ENCODE peak calls at places on chromosomes 16 and 17, in four cellular contexts. N is IMR-90, O is GM12878, E is K562. C is an unnamed sample.

GRCh38 chr16:680967-681745 is 946 bp downstream of the STUB1 start:
- DNase-seq in N (peak), O (no peak), E (no peak), C (peak)

GRCh38 chr17:731943-732787 is at the start of gene TLCD3A:
- DNase-seq in N (peak), O (no peak), E (peak), C (no peak)

GRCh38 chr16:50900391-50900942 is 158.6 kb downstream of the CYLD start:
- DNase-seq in N (no peak), O (no peak), E (no peak), C (no peak)

GRCh38 chr17:78374631-78375274 is 3.7 kb upstream of the PGS1 start:
- DNase-seq in N (peak), O (no peak), E (no peak), C (peak)

GRCh38 chr17:75854111-75854748 is 905 bp downstream of the WBP2 start:
- DNase-seq in N (peak), O (no peak), E (no peak), C (no peak)

GRCh38 chr17:50604470-50604869 is 30.2 kb upstream of the ABCC3 start:
- DNase-seq in N (peak), O (no peak), E (no peak), C (no peak)

GRCh38 chr17:56514264-56514663 is 79.2 kb upstream of the NOG start:
- DNase-seq in N (no peak), O (no peak), E (no peak), C (no peak)

GRCh38 chr17:50916026-50916707 is 50.0 kb upstream of the TOB1 start:
- DNase-seq in N (peak), O (no peak), E (peak), C (no peak)

GRCh38 chr17:4130715-4131114 is 12.1 kb downstream of the ZZEF1 start:
- DNase-seq in N (peak), O (no peak), E (peak), C (no peak)

GRCh38 chr17:75765981-75766380 is 989 bp upstream of the GALK1 start:
- DNase-seq in N (no peak), O (no peak), E (no peak), C (no peak)

GRCh38 chr16:76577003-76577402 is 299.8 kb downstream of the CNTNAP4 start:
- DNase-seq in N (no peak), O (peak), E (no peak), C (no peak)

GRCh38 chr16:65195998-65196397 is 74.1 kb upstream of the CDH11 start:
- DNase-seq in N (peak), O (no peak), E (no peak), C (no peak)

GRCh38 chr16:57903656-57904055 is 67.3 kb downstream of the CNGB1 start:
- DNase-seq in N (no peak), O (no peak), E (no peak), C (no peak)

GRCh38 chr17:6603746-6604325 is 36.7 kb downstream of the KIAA0753 start:
- DNase-seq in N (peak), O (no peak), E (no peak), C (no peak)

GRCh38 chr17:6610011-6610410 is 30.5 kb downstream of the KIAA0753 start:
- DNase-seq in N (peak), O (no peak), E (no peak), C (no peak)

GRCh38 chr17:6605142-6605541 is 35.4 kb downstream of the KIAA0753 start:
- DNase-seq in N (no peak), O (no peak), E (no peak), C (no peak)

GRCh38 chr17:6611231-6611630 is 29.3 kb downstream of the KIAA0753 start:
- DNase-seq in N (no peak), O (no peak), E (no peak), C (no peak)

DNA sequence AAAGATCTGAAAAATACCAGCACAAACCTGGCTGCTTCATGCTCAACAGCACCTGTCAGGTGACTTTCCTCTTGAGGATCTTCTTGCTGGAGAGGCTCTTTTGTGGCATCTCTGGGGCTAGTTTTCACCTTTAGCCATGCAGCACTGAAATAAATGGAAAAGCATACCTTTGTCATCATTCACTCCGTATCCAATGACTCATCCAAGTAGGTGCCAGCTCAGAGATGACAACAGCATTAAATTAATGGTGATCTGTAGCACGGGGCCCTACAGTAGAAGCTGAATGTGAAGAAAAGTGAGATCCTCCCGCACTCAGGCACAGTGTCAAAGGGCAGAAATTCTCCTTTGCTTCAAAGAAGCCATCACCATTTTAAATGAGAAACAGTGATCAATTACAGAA is 32.2 kb downstream of the KIAA0753 start:
- DNase-seq in N (peak), O (no peak), E (no peak), C (no peak)
- TF ChIP-seq CHD1 in N (no peak), O (no peak), E (no peak), C (no peak)

DNA sequence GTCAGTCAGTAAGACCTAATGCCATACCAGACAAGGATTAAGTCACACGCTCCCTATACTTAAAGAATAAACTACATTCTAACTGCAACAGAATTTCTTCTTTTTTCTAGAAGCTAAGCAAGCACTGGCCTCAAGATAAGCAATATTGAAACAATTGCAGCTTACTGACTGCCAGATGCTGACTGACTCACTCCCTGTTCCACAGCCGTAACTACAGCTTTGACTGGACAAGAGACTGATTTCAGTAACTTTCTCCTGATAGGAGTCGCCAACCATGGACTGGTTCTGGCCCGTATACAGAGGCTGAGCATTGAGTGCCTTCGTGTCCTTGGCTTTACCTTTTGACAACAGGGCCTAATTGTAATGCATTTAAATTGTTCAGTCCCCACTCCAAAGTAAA is 67.9 kb downstream of the TRIM37 start:
- DNase-seq in N (peak), O (no peak), E (no peak), C (no peak)
- TF ChIP-seq CHD1 in N (no peak), O (no peak), E (no peak), C (no peak)

DNA sequence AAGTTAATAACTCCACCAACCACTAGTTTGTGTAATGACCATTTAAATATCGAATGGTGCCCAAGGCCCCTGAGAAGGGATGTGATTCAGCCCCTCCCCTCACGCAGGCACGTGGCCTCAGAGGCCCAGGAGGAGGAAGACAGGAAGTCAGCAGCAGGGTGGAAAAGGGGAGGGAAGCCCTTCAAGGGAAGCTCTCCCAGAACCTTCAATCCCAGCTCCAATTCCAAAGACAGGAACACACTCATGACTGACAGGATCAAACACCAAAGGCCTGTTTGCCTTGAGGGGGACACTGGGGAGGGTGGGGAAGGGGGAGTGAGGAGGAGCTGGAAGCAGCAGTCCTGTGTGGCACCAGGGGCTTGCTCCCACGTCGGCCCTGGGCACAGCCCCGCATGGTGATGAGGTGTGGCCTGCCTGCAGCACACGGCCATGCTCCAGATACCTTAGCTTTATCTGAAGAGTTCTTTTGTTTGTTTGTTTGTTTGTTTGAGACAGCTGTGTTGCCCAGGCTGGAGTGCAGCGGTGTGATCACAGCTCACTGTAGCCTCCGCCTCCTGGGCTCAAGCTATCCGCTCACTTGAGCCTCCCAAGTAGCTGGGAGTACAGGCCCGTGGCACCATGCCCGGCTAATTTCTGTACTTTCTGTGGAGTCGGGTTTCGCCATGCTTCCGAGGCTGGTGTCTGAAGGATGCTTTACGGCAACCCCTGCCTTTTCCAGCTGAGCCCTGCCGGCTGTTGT is 105.0 kb downstream of the ZNF778 start:
- DNase-seq in N (peak), O (no peak), E (peak), C (no peak)
- TF ChIP-seq CHD1 in N (no peak), O (no peak), E (no peak), C (no peak)

GRCh38 chr16:14004719-14005315 is 66.3 kb upstream of the MRTFB start:
- DNase-seq in N (no peak), O (no peak), E (no peak), C (no peak)

GRCh38 chr16:14004031-14004718 is 66.9 kb upstream of the MRTFB start:
- DNase-seq in N (no peak), O (no peak), E (no peak), C (no peak)

GRCh38 chr16:14002416-14002815 is 68.7 kb upstream of the MRTFB start:
- DNase-seq in N (no peak), O (no peak), E (no peak), C (no peak)

GRCh38 chr16:14001521-14001920 is 69.6 kb upstream of the MRTFB start:
- DNase-seq in N (no peak), O (no peak), E (no peak), C (no peak)

GRCh38 chr16:14003119-14003570 is 68.0 kb upstream of the MRTFB start:
- DNase-seq in N (peak), O (no peak), E (peak), C (peak)
- TF ChIP-seq CHD1 in N (no peak), O (no peak), E (no peak), C (no peak)

GRCh38 chr16:81624718-81625543 is 154.2 kb upstream of the PLCG2 start:
- DNase-seq in N (no peak), O (no peak), E (peak), C (no peak)

GRCh38 chr16:81627729-81628128 is 151.4 kb upstream of the PLCG2 start:
- DNase-seq in N (no peak), O (no peak), E (no peak), C (no peak)

GRCh38 chr16:81626181-81626674 is 152.9 kb upstream of the PLCG2 start:
- DNase-seq in N (peak), O (no peak), E (no peak), C (no peak)

GRCh38 chr16:81625544-81626152 is 153.4 kb upstream of the PLCG2 start:
- DNase-seq in N (peak), O (no peak), E (peak), C (no peak)

GRCh38 chr16:81627024-81627423 is 152.1 kb upstream of the PLCG2 start:
- DNase-seq in N (peak), O (no peak), E (no peak), C (no peak)
- TF ChIP-seq CHD1 in N (no peak), O (no peak), E (no peak), C (no peak)

GRCh38 chr17:6910987-6911603 is 79.6 kb upstream of the TEKT1 start:
- DNase-seq in N (peak), O (no peak), E (peak), C (no peak)

GRCh38 chr17:6913608-6914443 is 82.0 kb upstream of the ALOX12 start:
- DNase-seq in N (peak), O (no peak), E (peak), C (peak)

GRCh38 chr17:6912110-6913051 is 80.9 kb upstream of the TEKT1 start:
- DNase-seq in N (no peak), O (no peak), E (no peak), C (no peak)

GRCh38 chr17:6915620-6916019 is 80.2 kb upstream of the ALOX12 start:
- DNase-seq in N (no peak), O (no peak), E (peak), C (no peak)

DNA sequence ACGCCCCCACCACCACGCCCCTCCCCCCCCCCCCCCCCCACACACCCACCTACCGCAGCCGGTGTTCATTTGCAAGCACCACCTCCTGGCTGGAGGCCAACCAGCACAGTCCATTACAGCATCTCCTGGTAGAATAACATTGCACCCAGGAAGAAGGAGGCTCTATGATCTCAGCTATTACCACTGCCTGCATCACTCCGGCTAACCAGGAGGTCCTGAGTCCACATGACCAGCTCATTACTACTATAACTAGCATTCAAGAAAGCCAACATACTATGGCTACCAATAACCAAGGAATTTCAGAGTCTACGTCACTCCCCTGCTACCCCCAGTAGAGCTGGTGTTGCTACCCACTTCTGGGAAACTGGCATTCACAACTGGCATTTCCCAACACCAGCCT is 81.1 kb upstream of the ALOX12 start:
- DNase-seq in N (peak), O (no peak), E (peak), C (no peak)
- TF ChIP-seq CHD1 in N (no peak), O (no peak), E (no peak), C (no peak)

DNA sequence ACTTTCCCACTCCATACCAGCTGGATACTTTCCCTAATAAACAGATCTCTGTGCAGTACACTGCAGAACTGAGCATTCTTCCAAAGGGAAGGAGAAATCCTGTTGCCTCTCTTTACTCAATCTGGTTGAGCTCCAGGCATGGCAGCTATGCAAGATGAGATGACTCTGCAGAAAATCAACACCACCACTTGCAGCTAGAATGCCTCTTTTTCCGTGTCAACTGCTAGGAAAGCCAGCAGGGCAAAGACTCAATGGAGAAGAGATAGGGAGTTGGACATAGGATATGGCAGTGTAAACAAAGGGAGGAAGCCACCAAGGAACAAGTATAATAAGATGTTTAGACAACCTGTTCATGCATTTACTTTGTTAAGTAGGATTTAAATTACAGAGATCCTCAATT is 40.4 kb upstream of the CORO6 start:
- DNase-seq in N (peak), O (no peak), E (no peak), C (no peak)
- TF ChIP-seq CHD1 in N (no peak), O (no peak), E (no peak), C (no peak)

GRCh38 chr17:79655672-79656290 is 44.9 kb upstream of the RBFOX3 start:
- DNase-seq in N (no peak), O (no peak), E (no peak), C (no peak)
- TF ChIP-seq CHD1 in N (no peak), O (no peak), E (no peak), C (no peak)

GRCh38 chr17:45170976-45171337 is 9.3 kb downstream of the HEXIM2 start:
- DNase-seq in N (peak), O (no peak), E (no peak), C (no peak)

GRCh38 chr17:45171338-45172231 is 9.9 kb downstream of the HEXIM2 start:
- DNase-seq in N (no peak), O (no peak), E (peak), C (no peak)

GRCh38 chr17:45172232-45172540 is 10.5 kb downstream of the HEXIM2 start:
- DNase-seq in N (no peak), O (no peak), E (no peak), C (peak)

GRCh38 chr17:45170280-45170975 is 8.8 kb downstream of the HEXIM2 start:
- DNase-seq in N (no peak), O (no peak), E (no peak), C (no peak)

DNA sequence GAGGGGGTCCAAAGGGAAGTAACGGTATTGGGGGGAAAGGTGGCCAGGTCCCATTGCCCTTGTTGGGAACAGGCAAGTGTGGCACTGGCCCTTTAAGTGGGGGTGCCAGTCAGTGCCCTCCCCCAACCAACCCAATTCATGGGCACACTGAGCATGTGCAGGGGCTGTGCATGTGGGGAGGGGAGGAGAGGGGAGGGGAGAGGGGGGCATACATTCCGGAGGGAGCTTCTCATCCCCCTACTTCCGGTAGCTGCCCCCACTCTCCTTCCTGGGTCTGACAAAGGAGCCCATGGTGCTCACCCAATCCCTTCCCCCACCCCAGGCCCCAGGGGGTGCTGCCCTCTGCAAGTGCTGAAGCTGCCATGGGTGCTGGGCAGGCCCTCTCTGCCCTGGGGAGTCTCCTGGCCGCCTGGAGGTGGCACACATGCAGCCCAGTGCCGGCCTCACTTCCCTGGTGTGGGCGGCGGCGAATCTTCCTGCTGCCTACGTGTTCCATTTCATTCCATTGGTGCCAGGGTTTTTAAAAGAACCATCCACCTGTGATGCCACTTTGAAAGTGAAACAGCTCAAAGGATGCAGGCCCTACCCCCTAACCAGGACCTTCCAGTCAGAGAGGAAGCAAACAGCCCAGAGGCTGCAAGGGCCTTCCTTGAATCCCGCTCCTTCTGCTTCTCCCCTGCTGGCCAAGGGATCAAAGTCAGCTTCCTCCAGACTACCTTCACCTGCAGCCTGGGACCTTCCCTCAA is 11.0 kb downstream of the HEXIM2 start:
- DNase-seq in N (peak), O (no peak), E (no peak), C (peak)
- TF ChIP-seq CHD1 in N (no peak), O (no peak), E (no peak), C (no peak)

C was measured in H1.